ENCODE peak calls at places on chromosomes 12 and 14, in five cellular contexts. One of them, this sample, is unnamed.

GRCh38 chr14:100587763-100588411 is 670 bp upstream of the BEGAIN start:
- DNase-seq in mesenchymal stem cell: no peak
- DNase-seq in IMR-90: no peak
- DNase-seq in mesendoderm: no peak
- DNase-seq in H9: no peak
- DNase-seq in this sample: no peak

GRCh38 chr14:68733086-68733621 is 59.7 kb downstream of the ZFP36L1 start:
- DNase-seq in mesenchymal stem cell: peak; percentile 42
- DNase-seq in IMR-90: no peak
- DNase-seq in mesendoderm: no peak
- DNase-seq in H9: no peak
- DNase-seq in this sample: no peak

GRCh38 chr12:75364918-75365317 is 26.0 kb upstream of the GLIPR1L2 start:
- DNase-seq in mesenchymal stem cell: peak; percentile 34
- DNase-seq in IMR-90: peak; percentile 18
- DNase-seq in mesendoderm: peak; percentile 43
- DNase-seq in H9: no peak
- DNase-seq in this sample: no peak

GRCh38 chr14:73567951-73568885 is 795 bp upstream of the ACOT2 start:
- DNase-seq in mesenchymal stem cell: peak; percentile 18
- DNase-seq in IMR-90: peak; percentile 41
- DNase-seq in mesendoderm: no peak
- DNase-seq in H9: no peak
- DNase-seq in this sample: no peak

GRCh38 chr14:70188608-70189540 is at the start of gene SLC8A3:
- DNase-seq in mesenchymal stem cell: peak; percentile 29
- DNase-seq in IMR-90: peak; percentile 37
- DNase-seq in mesendoderm: peak; percentile 59
- DNase-seq in H9: peak; percentile 44
- DNase-seq in this sample: peak; percentile 53

GRCh38 chr12:124752437-124753229 is 111.0 kb downstream of the SCARB1 start:
- DNase-seq in mesenchymal stem cell: peak; percentile 45
- DNase-seq in IMR-90: no peak
- DNase-seq in mesendoderm: no peak
- DNase-seq in H9: no peak
- DNase-seq in this sample: no peak

GRCh38 chr12:14327717-14328116 is 37.8 kb upstream of the ATF7IP start:
- DNase-seq in mesenchymal stem cell: no peak
- DNase-seq in IMR-90: peak; percentile 68
- DNase-seq in mesendoderm: no peak
- DNase-seq in H9: no peak
- DNase-seq in this sample: no peak

GRCh38 chr12:124952801-124953200 is 36.1 kb downstream of the DHX37 start:
- DNase-seq in mesenchymal stem cell: no peak
- DNase-seq in IMR-90: no peak
- DNase-seq in mesendoderm: no peak
- DNase-seq in H9: no peak
- DNase-seq in this sample: no peak

GRCh38 chr12:97995578-97995977 is 519.8 kb upstream of the TMPO start:
- DNase-seq in mesenchymal stem cell: no peak
- DNase-seq in IMR-90: no peak
- DNase-seq in mesendoderm: no peak
- DNase-seq in H9: no peak
- DNase-seq in this sample: no peak

GRCh38 chr14:69346710-69347109 is 51.4 kb downstream of the ERH start:
- DNase-seq in mesenchymal stem cell: peak; percentile 39
- DNase-seq in IMR-90: no peak
- DNase-seq in mesendoderm: peak; percentile 77
- DNase-seq in H9: peak; percentile 87
- DNase-seq in this sample: peak; percentile 35

GRCh38 chr14:75205586-75205985 is 29.2 kb upstream of the TMED10 start:
- DNase-seq in mesenchymal stem cell: peak; percentile 58
- DNase-seq in IMR-90: peak; percentile 77
- DNase-seq in mesendoderm: no peak
- DNase-seq in H9: no peak
- DNase-seq in this sample: no peak

GRCh38 chr12:30926243-30927209 is at the start of gene TSPAN11:
- DNase-seq in mesenchymal stem cell: peak; percentile 85
- DNase-seq in IMR-90: peak; percentile 26
- DNase-seq in mesendoderm: peak; percentile 64
- DNase-seq in H9: peak; percentile 76
- DNase-seq in this sample: peak; percentile 80

GRCh38 chr14:104982548-104983230 is 2.9 kb upstream of the CLBA1 start:
- DNase-seq in mesenchymal stem cell: no peak
- DNase-seq in IMR-90: no peak
- DNase-seq in mesendoderm: no peak
- DNase-seq in H9: no peak
- DNase-seq in this sample: no peak

GRCh38 chr14:32939254-32940065 is 781 bp downstream of the NPAS3 start:
- DNase-seq in mesenchymal stem cell: peak; percentile 90
- DNase-seq in IMR-90: peak; percentile 16
- DNase-seq in mesendoderm: peak; percentile 87
- DNase-seq in H9: peak; percentile 72
- DNase-seq in this sample: peak; percentile 59

GRCh38 chr14:65478017-65478416 is 65.5 kb downstream of the FUT8 start:
- DNase-seq in mesenchymal stem cell: no peak
- DNase-seq in IMR-90: no peak
- DNase-seq in mesendoderm: no peak
- DNase-seq in H9: no peak
- DNase-seq in this sample: no peak

GRCh38 chr14:99822166-99822527 is 28.9 kb downstream of the EML1 start:
- DNase-seq in mesenchymal stem cell: no peak
- DNase-seq in IMR-90: no peak
- DNase-seq in mesendoderm: no peak
- DNase-seq in H9: no peak
- DNase-seq in this sample: no peak

GRCh38 chr12:1845427-1845826 is 25.1 kb downstream of the LRTM2 start:
- DNase-seq in mesenchymal stem cell: no peak
- DNase-seq in IMR-90: no peak
- DNase-seq in mesendoderm: no peak
- DNase-seq in H9: peak; percentile 25
- DNase-seq in this sample: no peak

GRCh38 chr14:68771631-68772030 is 21.2 kb downstream of the ZFP36L1 start:
- DNase-seq in mesenchymal stem cell: no peak
- DNase-seq in IMR-90: no peak
- DNase-seq in mesendoderm: no peak
- DNase-seq in H9: no peak
- DNase-seq in this sample: no peak

GRCh38 chr14:100864960-100865681 is 38.4 kb downstream of the RTL1 start:
- DNase-seq in mesenchymal stem cell: no peak
- DNase-seq in IMR-90: peak; percentile 36
- DNase-seq in mesendoderm: no peak
- DNase-seq in H9: no peak
- DNase-seq in this sample: no peak

GRCh38 chr14:94000986-94001385 is 3.9 kb downstream of the CCDC197 start:
- DNase-seq in mesenchymal stem cell: no peak
- DNase-seq in IMR-90: no peak
- DNase-seq in mesendoderm: no peak
- DNase-seq in H9: no peak
- DNase-seq in this sample: no peak

GRCh38 chr14:52692248-52692962 is 3.0 kb downstream of the ERO1A start:
- DNase-seq in mesenchymal stem cell: peak; percentile 84
- DNase-seq in IMR-90: peak; percentile 75
- DNase-seq in mesendoderm: no peak
- DNase-seq in H9: no peak
- DNase-seq in this sample: no peak

GRCh38 chr14:104319489-104320241 is 181.3 kb downstream of the KIF26A start:
- DNase-seq in mesenchymal stem cell: no peak
- DNase-seq in IMR-90: no peak
- DNase-seq in mesendoderm: no peak
- DNase-seq in H9: no peak
- DNase-seq in this sample: no peak

GRCh38 chr14:65991124-65991523 is 495.0 kb upstream of the CCDC196 start:
- DNase-seq in mesenchymal stem cell: no peak
- DNase-seq in IMR-90: no peak
- DNase-seq in mesendoderm: no peak
- DNase-seq in H9: no peak
- DNase-seq in this sample: no peak

GRCh38 chr12:48744251-48745008 is 27.9 kb upstream of the CCNT1 start:
- DNase-seq in mesenchymal stem cell: no peak
- DNase-seq in IMR-90: no peak
- DNase-seq in mesendoderm: no peak
- DNase-seq in H9: no peak
- DNase-seq in this sample: no peak

GRCh38 chr12:124620606-124621295 is 53.3 kb upstream of the NCOR2 start:
- DNase-seq in mesenchymal stem cell: peak; percentile 44
- DNase-seq in IMR-90: peak; percentile 33
- DNase-seq in mesendoderm: no peak
- DNase-seq in H9: no peak
- DNase-seq in this sample: no peak

GRCh38 chr14:53608369-53608768 is 348.3 kb downstream of the BMP4 start:
- DNase-seq in mesenchymal stem cell: no peak
- DNase-seq in IMR-90: no peak
- DNase-seq in mesendoderm: no peak
- DNase-seq in H9: no peak
- DNase-seq in this sample: no peak

GRCh38 chr12:120064054-120064940 is 52.3 kb downstream of the RAB35 start:
- DNase-seq in mesenchymal stem cell: no peak
- DNase-seq in IMR-90: no peak
- DNase-seq in mesendoderm: peak; percentile 79
- DNase-seq in H9: no peak
- DNase-seq in this sample: no peak

GRCh38 chr12:120062976-120063579 is 53.5 kb downstream of the RAB35 start:
- DNase-seq in mesenchymal stem cell: no peak
- DNase-seq in IMR-90: no peak
- DNase-seq in mesendoderm: no peak
- DNase-seq in H9: no peak
- DNase-seq in this sample: no peak

GRCh38 chr12:120067084-120067869 is 49.3 kb downstream of the RAB35 start:
- DNase-seq in mesenchymal stem cell: no peak
- DNase-seq in IMR-90: no peak
- DNase-seq in mesendoderm: no peak
- DNase-seq in H9: no peak
- DNase-seq in this sample: no peak

GRCh38 chr12:120066341-120066740 is 50.2 kb downstream of the RAB35 start:
- DNase-seq in mesenchymal stem cell: no peak
- DNase-seq in IMR-90: no peak
- DNase-seq in mesendoderm: no peak
- DNase-seq in H9: no peak
- DNase-seq in this sample: no peak

DNA sequence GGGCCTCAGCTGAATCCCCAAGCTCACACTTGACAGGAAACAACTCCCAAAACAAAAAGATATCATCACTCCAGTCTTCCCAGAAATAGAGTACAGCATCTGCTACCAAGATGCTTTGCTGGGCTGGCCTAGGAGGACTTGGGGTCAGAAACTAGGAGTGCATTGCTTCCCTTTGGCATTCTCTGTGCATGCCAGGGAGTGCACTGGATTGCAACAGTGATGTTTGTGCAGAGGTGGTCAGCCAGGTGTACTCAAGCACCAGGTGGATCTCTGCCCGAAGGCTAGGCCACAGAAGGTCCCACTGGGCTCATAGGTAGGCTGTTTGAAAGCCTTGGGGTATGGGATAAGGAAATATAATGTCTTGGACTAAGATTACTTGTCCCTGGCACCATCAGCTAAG is 51.1 kb downstream of the RAB35 start:
- DNase-seq in mesenchymal stem cell: no peak
- DNase-seq in IMR-90: no peak
- DNase-seq in mesendoderm: no peak
- DNase-seq in H9: no peak
- DNase-seq in this sample: no peak
- H3K23ac ChIP-seq in mesenchymal stem cell: no peak overlapping the region
- H3K23ac ChIP-seq in IMR-90: no peak overlapping the region
- H3K23ac ChIP-seq in mesendoderm: no peak overlapping the region
- H3K23ac ChIP-seq in H9: no peak overlapping the region
- H3K23ac ChIP-seq in this sample: no peak overlapping the region

GRCh38 chr14:36509056-36509917 is 10.7 kb downstream of the NKX2-1 start:
- DNase-seq in mesenchymal stem cell: no peak
- DNase-seq in IMR-90: no peak
- DNase-seq in mesendoderm: peak; percentile 5
- DNase-seq in H9: no peak
- DNase-seq in this sample: no peak

GRCh38 chr14:36511981-36512584 is 7.9 kb downstream of the NKX2-1 start:
- DNase-seq in mesenchymal stem cell: no peak
- DNase-seq in IMR-90: no peak
- DNase-seq in mesendoderm: no peak
- DNase-seq in H9: no peak
- DNase-seq in this sample: no peak

GRCh38 chr14:36512585-36513003 is 7.4 kb downstream of the NKX2-1 start:
- DNase-seq in mesenchymal stem cell: no peak
- DNase-seq in IMR-90: no peak
- DNase-seq in mesendoderm: peak; percentile 46
- DNase-seq in H9: no peak
- DNase-seq in this sample: no peak

GRCh38 chr14:36510078-36510799 is 9.8 kb downstream of the NKX2-1 start:
- DNase-seq in mesenchymal stem cell: no peak
- DNase-seq in IMR-90: no peak
- DNase-seq in mesendoderm: peak; percentile 61
- DNase-seq in H9: peak; percentile 63
- DNase-seq in this sample: no peak

GRCh38 chr14:36510874-36511273 is 9.2 kb downstream of the NKX2-1 start:
- DNase-seq in mesenchymal stem cell: no peak
- DNase-seq in IMR-90: no peak
- DNase-seq in mesendoderm: no peak
- DNase-seq in H9: no peak
- DNase-seq in this sample: no peak
- H3K9ac ChIP-seq in mesenchymal stem cell: no peak overlapping the region
- H3K9ac ChIP-seq in IMR-90: no peak overlapping the region
- H3K9ac ChIP-seq in mesendoderm: no peak overlapping the region
- H3K9ac ChIP-seq in H9: no peak overlapping the region
- H3K9ac ChIP-seq in this sample: no peak overlapping the region

GRCh38 chr14:23528555-23528954 is 23.0 kb downstream of the ZFHX2 start:
- DNase-seq in mesenchymal stem cell: no peak
- DNase-seq in IMR-90: no peak
- DNase-seq in mesendoderm: peak; percentile 55
- DNase-seq in H9: peak; percentile 49
- DNase-seq in this sample: no peak
- H2BK5ac ChIP-seq in mesenchymal stem cell: no peak overlapping the region
- H2BK5ac ChIP-seq in IMR-90: no peak overlapping the region
- H2BK5ac ChIP-seq in mesendoderm: no peak overlapping the region
- H2BK5ac ChIP-seq in H9: no peak overlapping the region
- H2BK5ac ChIP-seq in this sample: no peak overlapping the region

DNA sequence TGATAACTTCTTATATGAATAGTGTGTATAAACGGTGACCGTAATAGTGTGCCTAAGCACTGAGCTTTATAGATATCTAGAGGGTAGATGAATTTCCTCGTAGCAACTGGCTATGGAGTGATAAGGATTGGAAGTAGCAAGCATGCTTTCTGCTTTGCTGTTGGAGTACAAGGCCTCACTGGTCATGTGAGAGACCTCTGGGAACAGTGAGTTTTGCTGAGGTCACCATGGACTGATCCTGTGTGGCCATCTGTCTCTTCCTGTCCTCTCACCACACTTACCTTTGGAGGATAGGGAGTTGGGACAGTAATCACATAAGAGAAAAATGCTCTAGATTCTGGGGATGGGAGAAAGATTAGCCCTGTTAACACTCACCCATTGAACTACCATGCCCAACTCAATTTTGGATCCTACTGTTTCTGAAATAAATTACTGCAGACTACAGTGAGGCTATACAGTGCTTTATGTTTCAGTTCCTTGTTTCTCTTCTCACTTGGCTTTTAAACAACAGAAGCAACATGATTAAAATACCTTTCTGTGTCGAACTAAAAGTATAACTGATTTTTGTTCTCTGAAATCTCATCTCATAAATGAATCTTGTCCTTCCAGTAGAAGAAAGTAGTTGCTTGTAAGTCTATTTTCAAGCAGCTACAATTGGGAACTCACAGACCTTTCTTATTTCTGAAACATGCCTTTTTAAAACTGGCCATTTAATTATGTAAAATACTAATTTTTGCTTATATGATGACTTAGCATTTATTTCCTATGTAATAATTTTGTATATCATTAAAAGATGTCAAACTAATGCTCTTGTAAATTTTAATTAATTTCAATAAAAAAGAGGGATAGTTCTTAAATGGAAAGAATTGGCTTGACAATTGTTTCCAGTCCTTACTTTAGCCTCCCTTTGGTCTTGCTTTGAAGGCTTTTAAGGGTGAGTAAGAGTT is 8.3 kb downstream of the TMX1 start:
- DNase-seq in mesenchymal stem cell: no peak
- DNase-seq in IMR-90: no peak
- DNase-seq in mesendoderm: no peak
- DNase-seq in H9: no peak
- DNase-seq in this sample: no peak
- H3K23ac ChIP-seq in mesenchymal stem cell: no peak overlapping the region
- H3K23ac ChIP-seq in IMR-90: no peak overlapping the region
- H3K23ac ChIP-seq in mesendoderm: no peak overlapping the region
- H3K23ac ChIP-seq in H9: no peak overlapping the region
- H3K23ac ChIP-seq in this sample: no peak overlapping the region